ENCODE peak calls at places on chromosome 21, in seven cellular contexts. K is activated T-helper 1 cell treated with Interleukin-2 at 50 U/mL for 16 hours, X is KBM-7, A is cardiac muscle cell, W is cardiac septum, B is AG09309, N is anterior cingulate cortex. J is an unnamed sample.

GRCh38 chr21:33357177-33357576 is 32.4 kb downstream of the IFNAR1 start:
- DNase-seq in K (no peak), W (no peak), B (no peak), A (no peak), X (no peak), N (no peak), J (no peak)

GRCh38 chr21:32248616-32249550 is 30.0 kb downstream of the MIS18A start:
- DNase-seq in W (no peak), B (no peak), A (no peak), N (no peak), K (no peak), X (no peak), J (no peak)

GRCh38 chr21:17679002-17679600 is 66.4 kb upstream of the BTG3 start:
- DNase-seq in W (no peak), X (peak), N (no peak), B (peak), A (peak), K (no peak), J (no peak)

GRCh38 chr21:45105906-45106485 is 31.6 kb downstream of the ADARB1 start:
- DNase-seq in K (no peak), X (no peak), W (no peak), B (no peak), N (no peak), A (no peak), J (no peak)

GRCh38 chr21:32626633-32627196 is 14.5 kb upstream of the CFAP298 start:
- DNase-seq in A (no peak), W (no peak), B (peak), N (no peak), X (no peak), K (no peak), J (no peak)

GRCh38 chr21:16535100-16535418 is 805.3 kb downstream of the USP25 start:
- DNase-seq in N (peak), A (no peak), W (peak), B (peak), X (no peak), K (no peak), J (no peak)

GRCh38 chr21:21003701-21004100 is 5.5 kb downstream of the NCAM2 start:
- DNase-seq in W (no peak), X (peak), B (no peak), A (peak), K (no peak), N (no peak), J (no peak)

GRCh38 chr21:36325373-36326010 is 5.5 kb downstream of the MORC3 start:
- DNase-seq in X (no peak), W (no peak), N (no peak), A (no peak), K (no peak), B (no peak), J (no peak)

GRCh38 chr21:25708467-25709065 is 26.1 kb downstream of the ATP5PF start:
- DNase-seq in N (peak), A (peak), B (peak), K (peak), X (peak), W (no peak), J (no peak)

GRCh38 chr21:23401278-23401677 is 2206.0 kb downstream of the MRPL39 start:
- DNase-seq in K (no peak), A (peak), X (peak), B (no peak), W (no peak), N (no peak), J (no peak)

GRCh38 chr21:44878053-44878982 is 4.8 kb upstream of the PTTG1IP start:
- DNase-seq in K (no peak), A (no peak), N (no peak), B (no peak), W (peak), X (peak), J (no peak)

GRCh38 chr21:25567472-25567871 is 39.8 kb downstream of the MRPL39 start:
- DNase-seq in A (no peak), N (no peak), X (no peak), K (no peak), B (no peak), W (no peak), J (no peak)

GRCh38 chr21:33373451-33373850 is 29.8 kb upstream of the IFNGR2 start:
- DNase-seq in N (no peak), X (no peak), W (no peak), B (no peak), K (no peak), A (no peak), J (no peak)

GRCh38 chr21:31218830-31219608 is 125.0 kb downstream of the TIAM1 start:
- DNase-seq in N (no peak), A (no peak), B (no peak), K (no peak), X (no peak), W (no peak), J (no peak)

GRCh38 chr21:27240901-27241300 is 274.0 kb upstream of the ADAMTS5 start:
- DNase-seq in B (no peak), W (no peak), A (no peak), K (no peak), N (no peak), X (no peak), J (no peak)

GRCh38 chr21:35664683-35665082 is 395.6 kb downstream of the SETD4 start:
- DNase-seq in A (no peak), W (no peak), N (no peak), B (no peak), K (no peak), X (no peak), J (no peak)